ENCODE peak calls at places on chromosome 14, in four cellular contexts. I, U, W and X are unnamed samples.
A peak's percentile ranks its signal among the peaks of the same experiment; 100 is the strongest.

GRCh38 chr14:105537580-105538474 is 11.4 kb downstream of the TMEM121 start:
- DNase-seq in W (no peak), U (no peak), I (peak; percentile 52), X (no peak)

GRCh38 chr14:67240168-67240932 is 885 bp upstream of the PALS1 start:
- DNase-seq in W (no peak), I (peak; percentile 42), U (no peak), X (no peak)

GRCh38 chr14:47103781-47104180 is 452.2 kb upstream of the RPL10L start:
- DNase-seq in W (no peak), U (no peak), I (peak; percentile 35), X (no peak)

GRCh38 chr14:38150075-38150474 is 57.6 kb upstream of the SSTR1 start:
- DNase-seq in I (no peak), U (no peak), W (no peak), X (no peak)

GRCh38 chr14:72488551-72488950 is 405.4 kb downstream of the DPF3 start:
- DNase-seq in I (no peak), U (no peak), W (no peak), X (no peak)

GRCh38 chr14:94404561-94404960 is 16.2 kb upstream of the SERPINA1 start:
- DNase-seq in U (no peak), I (no peak), W (no peak), X (no peak)

GRCh38 chr14:85596562-85596961 is 66.6 kb downstream of the FLRT2 start:
- DNase-seq in I (no peak), U (no peak), W (no peak), X (no peak)

GRCh38 chr14:44963775-44964380 is 1.9 kb downstream of the TOGARAM1 start:
- DNase-seq in U (no peak), W (no peak), I (no peak), X (no peak)

GRCh38 chr14:61564623-61565091 is 130.7 kb upstream of the HIF1A start:
- DNase-seq in U (no peak), W (no peak), I (no peak), X (peak; percentile 94)

GRCh38 chr14:73014105-73014504 is 12.8 kb downstream of the ZFYVE1 start:
- DNase-seq in I (no peak), W (no peak), U (no peak), X (peak; percentile 74)

GRCh38 chr14:71361335-71361734 is 454.1 kb downstream of the PCNX1 start:
- DNase-seq in U (no peak), I (no peak), W (no peak), X (peak; percentile 41)

GRCh38 chr14:104898870-104899510 is 25.7 kb upstream of the PLD4 start:
- DNase-seq in I (peak; percentile 30), U (no peak), W (no peak), X (no peak)

GRCh38 chr14:22871962-22872832 is 657 bp downstream of the LRP10 start:
- DNase-seq in W (no peak), U (peak; percentile 88), I (peak; percentile 92), X (peak; percentile 87)

GRCh38 chr14:58680698-58681097 is 42.9 kb downstream of the DACT1 start:
- DNase-seq in U (no peak), I (no peak), W (no peak), X (no peak)

GRCh38 chr14:39419272-39419671 is 13.0 kb downstream of the FBXO33 start:
- DNase-seq in W (no peak), I (no peak), U (no peak), X (no peak)

GRCh38 chr14:35292051-35292769 is at the start of gene PSMA6:
- DNase-seq in U (peak; percentile 97), W (peak; percentile 97), I (peak; percentile 99), X (peak; percentile 99)

GRCh38 chr14:35297677-35298076 is 5.5 kb downstream of the PSMA6 start:
- DNase-seq in U (no peak), W (no peak), I (no peak), X (no peak)

GRCh38 chr14:35292770-35293561 is 784 bp downstream of the PSMA6 start:
- DNase-seq in I (no peak), W (no peak), U (no peak), X (no peak)

GRCh38 chr14:35296505-35296904 is 4.3 kb downstream of the PSMA6 start:
- DNase-seq in U (no peak), W (no peak), I (no peak), X (no peak)

DNA sequence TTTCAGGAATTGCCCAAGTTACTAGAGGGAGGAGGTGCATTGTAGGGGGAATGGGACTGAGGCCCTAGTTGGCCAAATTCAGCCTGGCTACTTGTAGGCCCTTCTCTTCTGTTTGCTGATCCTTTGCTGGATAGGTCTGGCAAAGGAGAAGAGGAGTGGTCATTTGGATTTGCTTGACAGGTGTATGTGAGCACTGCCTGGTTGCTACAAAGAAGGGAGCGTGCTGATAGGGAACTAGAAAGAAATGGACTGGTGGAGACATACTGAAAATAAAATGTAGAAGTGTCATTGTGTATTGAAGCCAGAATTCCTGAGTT is 3.6 kb downstream of the PSMA6 start:
- DNase-seq in U (no peak), W (no peak), I (no peak), X (no peak)
- H2AK5ac ChIP-seq in U (no peak overlapping the region), W (no peak overlapping the region), I (no peak overlapping the region), X (no peak overlapping the region)

GRCh38 chr14:68684466-68685418 is 108.1 kb downstream of the ZFP36L1 start:
- DNase-seq in U (no peak), I (no peak), W (no peak), X (no peak)
- H2BK12ac ChIP-seq in U (peak overlapping the region; percentile 59), I (no peak overlapping the region), W (no peak overlapping the region), X (peak overlapping the region; percentile 100)

GRCh38 chr14:103628684-103629502 is at the start of gene KLC1:
- DNase-seq in U (peak; percentile 79), W (no peak), I (peak; percentile 72), X (peak; percentile 74)
- H3K18ac ChIP-seq in U (peak within 1 kb of the TSS; percentile 99), W (peak within 1 kb of the TSS; percentile 78), I (peak within 1 kb of the TSS; percentile 94), X (peak within 1 kb of the TSS; percentile 98)

DNA sequence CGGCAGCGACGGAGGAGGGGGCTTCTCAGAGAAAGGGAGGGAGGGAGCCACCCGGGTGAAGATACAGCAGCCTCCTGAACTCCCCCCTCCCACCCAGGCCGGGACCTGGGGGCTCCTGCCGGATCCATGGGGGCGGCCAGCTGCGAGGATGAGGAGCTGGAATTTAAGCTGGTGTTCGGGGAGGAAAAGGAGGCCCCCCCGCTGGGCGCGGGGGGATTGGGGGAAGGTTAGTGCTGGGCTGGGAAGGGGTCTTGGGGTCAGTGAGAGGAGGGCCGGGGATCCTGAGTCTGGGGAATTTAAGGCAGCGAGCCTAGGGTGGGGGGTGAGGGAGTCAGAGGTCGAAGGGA is 204 bp downstream of the NFATC4 start:
- DNase-seq in I (peak; percentile 57), W (no peak), U (peak; percentile 56), X (no peak)
- H2AK5ac ChIP-seq in I (no peak overlapping the region), W (no peak overlapping the region), U (peak overlapping the region; percentile 99), X (no peak overlapping the region)

GRCh38 chr14:100449225-100449987 is 126.3 kb downstream of the SLC25A47 start:
- DNase-seq in I (peak; percentile 31), U (no peak), W (no peak), X (no peak)
- H2BK12ac ChIP-seq in I (no peak overlapping the region), U (peak overlapping the region; percentile 63), W (no peak overlapping the region), X (no peak overlapping the region)

DNA sequence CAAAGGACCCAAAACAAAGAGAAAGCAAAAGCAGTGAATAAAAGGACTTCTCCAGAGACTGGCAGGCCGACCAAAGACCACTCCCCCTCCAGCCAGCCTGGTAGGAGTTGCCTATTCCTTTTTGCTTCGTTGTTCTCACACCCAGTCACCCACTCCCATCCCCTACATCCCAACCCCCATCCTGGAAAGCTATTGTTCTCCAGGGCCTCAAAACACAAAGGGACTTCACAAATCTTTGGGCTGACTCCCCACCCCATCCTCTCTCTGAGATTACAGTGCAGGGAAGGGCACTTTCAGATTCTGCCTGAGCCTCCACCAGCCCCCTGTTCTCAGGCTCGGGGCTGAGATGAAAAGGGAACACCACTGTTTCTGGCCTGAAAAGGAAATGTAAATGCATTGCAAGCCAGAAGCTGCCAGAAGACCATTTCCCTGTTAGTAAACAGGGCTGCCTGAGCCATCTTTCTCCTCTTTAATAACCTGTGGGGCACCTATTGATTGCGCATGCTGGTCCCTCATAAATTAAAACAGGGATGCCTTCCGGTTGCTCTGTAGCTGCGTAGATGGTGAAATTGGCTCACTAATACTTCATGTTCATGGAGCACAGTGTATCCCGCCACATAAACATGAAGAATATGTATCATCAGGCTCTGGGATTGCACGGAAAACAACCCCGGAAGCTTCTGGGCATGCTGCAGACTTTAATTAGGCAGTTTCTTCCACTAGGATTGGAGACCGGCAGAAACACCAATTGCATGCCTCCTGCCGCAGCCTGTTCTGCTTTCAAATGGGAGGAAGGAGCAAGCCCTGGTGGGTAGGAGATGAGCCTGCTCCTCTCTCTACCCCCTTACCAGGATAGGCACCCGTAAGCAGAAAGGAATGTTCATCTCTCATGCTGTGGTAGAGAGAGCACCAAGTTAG is 130.3 kb upstream of the FUT8 start:
- DNase-seq in U (peak; percentile 73), W (peak; percentile 80), I (peak; percentile 81), X (peak; percentile 49)
- H3K18ac ChIP-seq in U (peak overlapping the region; percentile 50), W (peak overlapping the region; percentile 6), I (peak overlapping the region; percentile 54), X (peak overlapping the region; percentile 67)

GRCh38 chr14:81533536-81534343 is at the start of gene SEL1L:
- DNase-seq in U (peak; percentile 100), W (peak; percentile 97), I (peak; percentile 100), X (peak; percentile 100)
- H2AK5ac ChIP-seq in U (peak within 1 kb of the TSS; percentile 81), W (no peak within 1 kb of the TSS), I (no peak within 1 kb of the TSS), X (no peak within 1 kb of the TSS)

GRCh38 chr14:64705406-64706118 is 1.3 kb downstream of the PLEKHG3 start:
- DNase-seq in W (no peak), I (no peak), U (no peak), X (peak; percentile 67)

GRCh38 chr14:64703393-64704144 is 655 bp upstream of the PLEKHG3 start:
- DNase-seq in U (no peak), I (peak; percentile 34), W (no peak), X (peak; percentile 51)

GRCh38 chr14:64704145-64704742 is at the start of gene PLEKHG3:
- DNase-seq in I (peak; percentile 78), U (peak; percentile 76), W (no peak), X (peak; percentile 85)

GRCh38 chr14:64706119-64706465 is 1.9 kb downstream of the PLEKHG3 start:
- DNase-seq in I (no peak), W (no peak), U (no peak), X (no peak)

GRCh38 chr14:64704743-64705405 is 650 bp downstream of the PLEKHG3 start:
- DNase-seq in U (no peak), I (no peak), W (no peak), X (peak; percentile 56)
- H2BK12ac ChIP-seq in U (peak overlapping the region; percentile 89), I (no peak overlapping the region), W (no peak overlapping the region), X (peak overlapping the region; percentile 88)

GRCh38 chr14:69986336-69986735 is 107.1 kb downstream of the SMOC1 start:
- DNase-seq in U (no peak), I (no peak), W (no peak), X (no peak)
- H3K18ac ChIP-seq in U (peak overlapping the region; percentile 30), I (no peak overlapping the region), W (peak overlapping the region; percentile 13), X (no peak overlapping the region)

DNA sequence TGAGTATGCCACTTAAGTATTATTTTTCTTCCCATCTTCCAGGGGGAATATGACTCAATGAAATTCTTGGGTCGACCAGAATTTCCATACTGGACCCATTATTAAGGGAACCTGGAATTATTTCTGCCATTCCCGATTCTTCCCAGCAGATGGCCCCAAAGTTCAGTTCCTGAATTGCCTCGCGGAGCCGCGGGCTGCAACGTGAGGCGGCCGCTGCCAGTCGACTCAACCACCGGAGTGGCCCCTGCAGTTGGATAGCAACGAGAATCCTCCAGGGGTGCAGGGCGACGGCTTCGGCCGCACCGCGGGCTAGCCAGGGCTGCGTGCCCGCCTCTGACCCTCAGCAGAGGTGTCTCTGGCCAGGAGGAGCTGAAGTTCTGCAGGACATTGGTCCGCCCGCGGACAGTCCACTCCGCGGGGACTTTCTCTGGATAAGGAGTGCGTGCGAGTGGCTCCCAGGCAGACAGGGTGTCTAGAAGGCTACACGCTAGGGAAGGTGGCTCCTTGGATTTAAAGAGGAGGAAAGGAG is 586 bp upstream of the TSHR start:
- DNase-seq in W (peak; percentile 38), U (peak; percentile 72), I (peak; percentile 81), X (peak; percentile 83)
- H2AK5ac ChIP-seq in W (no peak overlapping the region), U (no peak overlapping the region), I (no peak overlapping the region), X (no peak overlapping the region)